ENCODE peak calls at places on chromosomes 16 and 17, in seven cellular contexts. E is NCI-H1417; J is pulmonary artery endothelial cell; D is stimulated activated CD8-positive, alpha-beta memory T cell treated with anti-CD3 and anti-CD28 coated beads, Interleukin-12 subunit alpha, Interleukin-12 subunit beta, amount 100 ng/mL, for 4 hours; Z is SK-N-SH; R is neural progenitor cell; O is epithelial cell of esophagus. K is an unnamed sample.
A peak's percentile ranks its signal among the peaks of the same experiment; 100 is the strongest.

GRCh38 chr16:89009343-89010209 is 32.6 kb upstream of the CBFA2T3 start:
- DNase-seq in R (peak; percentile 77), Z (no peak), O (peak; percentile 19), D (no peak), J (no peak), E (no peak), K (peak; percentile 63)

GRCh38 chr16:4989391-4990006 is 31.4 kb downstream of the SEC14L5 start:
- DNase-seq in R (no peak), E (no peak), O (no peak), J (no peak), Z (no peak), D (no peak), K (no peak)

GRCh38 chr16:30561212-30561816 is 3.1 kb upstream of the ZNF764 start:
- DNase-seq in R (peak; percentile 16), J (no peak), D (no peak), Z (no peak), O (no peak), E (no peak), K (peak; percentile 58)

GRCh38 chr16:4917117-4917516 is 19.8 kb downstream of the PPL start:
- DNase-seq in E (no peak), R (no peak), J (no peak), Z (no peak), D (no peak), O (no peak), K (no peak)

GRCh38 chr17:72514888-72515287 is 394.1 kb downstream of the SOX9 start:
- DNase-seq in D (no peak), R (no peak), O (peak; percentile 24), E (no peak), J (no peak), Z (no peak), K (no peak)

GRCh38 chr17:51769231-51769630 is 389.3 kb downstream of the CA10 start:
- DNase-seq in J (no peak), Z (no peak), O (no peak), D (no peak), E (no peak), R (no peak), K (no peak)

GRCh38 chr17:75572713-75573539 is 14.7 kb upstream of the MYO15B start:
- DNase-seq in E (no peak), D (no peak), J (no peak), R (no peak), Z (no peak), O (no peak), K (no peak)

GRCh38 chr17:75996665-75997590 is 3.7 kb upstream of the CDK3 start:
- DNase-seq in E (no peak), D (no peak), O (peak; percentile 96), R (no peak), Z (no peak), J (no peak), K (no peak)

GRCh38 chr17:42422412-42422957 is 571 bp downstream of the CAVIN1 start:
- DNase-seq in R (peak; percentile 57), O (peak; percentile 61), D (no peak), E (peak; percentile 52), J (no peak), Z (peak; percentile 64), K (peak; percentile 53)

GRCh38 chr17:53118948-53119347 is 703.8 kb upstream of the KIF2B start:
- DNase-seq in Z (no peak), E (no peak), D (no peak), J (no peak), R (no peak), O (no peak), K (no peak)

K was measured in WTC11.